ENCODE peak calls at places on chromosomes 11 and 22, in four cellular contexts. J, I, P and W are unnamed samples.

GRCh38 chr11:81647374-81647773 is 1086.3 kb downstream of the FAM181B start:
- DNase-seq in I (no peak), P (no peak), J (no peak), W (no peak)

GRCh38 chr11:269146-269890 is 8.9 kb upstream of the NLRP6 start:
- DNase-seq in P (no peak), I (no peak), J (no peak), W (no peak)

GRCh38 chr11:11272254-11272653 is 80.8 kb downstream of the CSNK2A3 start:
- DNase-seq in J (no peak), I (no peak), P (no peak), W (no peak)

GRCh38 chr22:30408388-30409101 is 11.7 kb downstream of the SEC14L2 start:
- DNase-seq in P (peak; percentile 18), I (no peak), J (peak; percentile 93), W (no peak)

GRCh38 chr22:37607010-37607911 is 1.4 kb upstream of the GGA1 start:
- DNase-seq in I (peak; percentile 62), P (peak; percentile 57), J (peak; percentile 86), W (peak; percentile 36)

GRCh38 chr22:21734540-21735197 is 925 bp downstream of the YPEL1 start:
- DNase-seq in I (no peak), J (no peak), P (no peak), W (no peak)

GRCh38 chr11:116215471-116216113 is 557.2 kb downstream of the BUD13 start:
- DNase-seq in I (no peak), J (no peak), P (no peak), W (no peak)

GRCh38 chr11:130214861-130215530 is 55.4 kb downstream of the ST14 start:
- DNase-seq in J (no peak), I (no peak), P (no peak), W (no peak)

GRCh38 chr11:75262436-75262835 is 21.9 kb downstream of the TPBGL start:
- DNase-seq in J (no peak), P (no peak), I (no peak), W (no peak)

GRCh38 chr11:85748455-85748891 is 62.5 kb downstream of the SYTL2 start:
- DNase-seq in J (no peak), P (no peak), I (no peak), W (no peak)

GRCh38 chr11:119460582-119460981 is 37.6 kb upstream of the THY1 start:
- DNase-seq in J (no peak), P (no peak), I (no peak), W (no peak)

GRCh38 chr11:119461250-119461963 is 38.4 kb upstream of the THY1 start:
- DNase-seq in J (peak; percentile 37), I (no peak), P (no peak), W (no peak)

GRCh38 chr11:119459293-119459976 is 36.5 kb upstream of the THY1 start:
- DNase-seq in J (no peak), I (no peak), P (no peak), W (no peak)

DNA sequence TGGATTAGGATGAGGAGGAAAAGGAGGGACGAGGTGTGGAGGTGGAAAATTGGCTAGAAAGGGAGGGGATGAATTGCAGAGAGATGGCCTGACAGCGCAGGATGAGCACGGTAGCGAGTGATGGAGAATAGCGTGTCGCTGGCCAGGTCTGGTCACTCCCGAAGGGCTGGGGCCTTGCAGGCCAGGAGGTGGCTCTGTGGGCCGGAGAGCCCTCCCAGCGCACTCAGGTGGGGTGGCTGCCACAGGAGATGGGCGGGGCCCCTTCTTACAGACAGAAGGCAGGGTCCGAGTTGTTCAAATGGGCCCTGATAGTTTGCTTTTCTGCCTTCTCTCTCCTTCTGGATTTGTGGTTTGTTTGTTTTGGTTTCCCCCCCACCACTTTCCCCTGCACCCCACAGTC is 37.2 kb upstream of the THY1 start:
- DNase-seq in P (no peak), I (no peak), J (no peak), W (no peak)
- TF ChIP-seq CTCF in P (no peak), I (no peak), J (no peak), W (no peak)

DNA sequence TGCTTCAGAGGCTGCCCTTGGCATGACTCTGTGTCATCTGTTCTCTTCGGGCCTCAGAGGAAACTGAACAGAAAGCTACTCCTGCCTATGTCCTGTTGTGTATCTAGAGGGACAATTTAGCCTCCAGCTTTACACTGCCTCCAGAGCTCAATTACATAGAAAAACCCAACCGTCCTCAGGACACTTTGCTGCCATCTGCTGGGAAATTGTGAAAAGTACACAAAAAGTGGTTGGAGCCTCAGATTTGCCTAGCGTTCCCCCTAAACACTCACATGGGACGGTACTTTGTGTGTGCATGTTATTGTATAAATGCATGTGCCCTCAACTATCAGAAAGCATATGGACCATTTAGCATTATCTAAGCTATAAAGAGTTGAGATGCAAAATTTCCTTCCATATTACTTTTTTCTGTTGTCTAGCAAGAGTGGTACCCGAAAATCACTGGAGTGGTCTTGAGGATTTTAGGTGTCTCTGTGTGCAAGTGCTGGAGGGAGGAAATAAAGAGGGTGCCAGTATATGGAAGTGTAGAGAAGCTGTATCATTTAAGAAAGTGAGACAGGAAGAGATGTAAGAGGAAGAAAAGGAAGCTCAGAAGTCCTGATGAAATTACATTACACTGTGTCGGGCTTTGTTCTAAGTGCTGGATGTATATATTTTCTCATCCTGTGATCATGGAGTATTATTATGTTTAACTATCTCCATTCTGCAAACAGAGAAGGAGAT is 8.7 kb upstream of the MS4A4E start:
- DNase-seq in P (no peak), I (no peak), J (peak; percentile 34), W (no peak)
- TF ChIP-seq CTCF in P (no peak), I (peak; percentile 41), J (peak; percentile 48), W (peak; percentile 36)

DNA sequence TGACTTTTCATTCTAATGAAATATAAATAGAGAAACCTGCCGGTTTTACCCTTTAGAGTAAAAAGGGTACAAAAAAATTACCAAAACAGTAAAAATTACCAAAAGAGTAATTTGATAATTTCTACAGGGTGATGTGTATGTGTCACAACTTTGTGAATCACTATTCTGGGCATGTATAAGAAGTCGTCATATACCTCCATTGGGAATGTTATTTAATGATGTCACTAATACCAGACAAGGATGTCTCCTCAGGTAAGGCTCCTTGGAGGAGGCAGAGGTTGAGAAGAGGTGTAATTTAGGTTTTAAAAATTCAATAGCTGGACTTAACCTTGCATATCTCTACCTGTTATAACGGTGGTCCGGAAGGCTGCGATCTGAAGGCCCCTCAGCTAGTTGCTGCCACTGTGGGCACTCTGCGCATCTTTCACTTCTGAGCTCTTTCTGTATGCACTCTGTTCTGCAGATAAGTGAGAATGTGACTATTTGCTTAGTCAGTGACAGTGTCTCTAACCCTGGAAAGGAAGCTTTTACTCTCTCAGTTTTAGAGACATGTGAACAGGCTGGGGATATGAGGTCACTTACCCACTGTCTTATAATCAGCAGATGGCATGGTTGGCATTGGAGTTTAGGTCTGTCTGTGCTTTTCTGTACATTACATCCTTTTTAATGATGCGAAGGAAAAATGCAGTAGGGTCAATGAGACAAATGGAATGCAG is 987 bp upstream of the NCR3LG1 start:
- DNase-seq in J (no peak), I (no peak), P (no peak), W (no peak)
- TF ChIP-seq CTCF in J (no peak), I (no peak), P (no peak), W (no peak)

GRCh38 chr11:35362571-35362980 is 56.8 kb downstream of the SLC1A2 start:
- DNase-seq in I (no peak), P (no peak), J (no peak), W (no peak)
- TF ChIP-seq CTCF in I (no peak), P (no peak), J (no peak), W (no peak)

DNA sequence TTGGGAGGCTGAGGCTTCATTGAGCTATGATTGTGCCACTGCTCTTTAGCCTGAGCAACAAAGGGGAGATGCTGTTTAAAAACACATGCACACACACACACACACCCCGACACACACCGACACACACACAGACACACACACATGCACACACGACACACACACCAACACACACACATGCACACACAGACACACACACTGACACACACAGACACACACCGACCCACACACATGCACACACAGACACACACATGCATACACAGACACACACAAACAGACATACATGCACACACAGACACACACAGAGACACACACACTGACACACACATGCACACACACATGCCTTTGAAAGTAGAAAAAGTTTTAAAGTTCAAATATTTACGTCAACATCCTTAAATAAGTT is 5.5 kb upstream of the LTO1 start:
- DNase-seq in I (no peak), P (no peak), J (no peak), W (no peak)
- TF ChIP-seq CTCF in I (no peak), P (no peak), J (no peak), W (no peak)

GRCh38 chr22:42026705-42027104 is 28.1 kb downstream of the WBP2NL start:
- DNase-seq in I (no peak), P (no peak), J (no peak), W (no peak)
- TF ChIP-seq CTCF in I (no peak), P (no peak), J (no peak), W (no peak)

DNA sequence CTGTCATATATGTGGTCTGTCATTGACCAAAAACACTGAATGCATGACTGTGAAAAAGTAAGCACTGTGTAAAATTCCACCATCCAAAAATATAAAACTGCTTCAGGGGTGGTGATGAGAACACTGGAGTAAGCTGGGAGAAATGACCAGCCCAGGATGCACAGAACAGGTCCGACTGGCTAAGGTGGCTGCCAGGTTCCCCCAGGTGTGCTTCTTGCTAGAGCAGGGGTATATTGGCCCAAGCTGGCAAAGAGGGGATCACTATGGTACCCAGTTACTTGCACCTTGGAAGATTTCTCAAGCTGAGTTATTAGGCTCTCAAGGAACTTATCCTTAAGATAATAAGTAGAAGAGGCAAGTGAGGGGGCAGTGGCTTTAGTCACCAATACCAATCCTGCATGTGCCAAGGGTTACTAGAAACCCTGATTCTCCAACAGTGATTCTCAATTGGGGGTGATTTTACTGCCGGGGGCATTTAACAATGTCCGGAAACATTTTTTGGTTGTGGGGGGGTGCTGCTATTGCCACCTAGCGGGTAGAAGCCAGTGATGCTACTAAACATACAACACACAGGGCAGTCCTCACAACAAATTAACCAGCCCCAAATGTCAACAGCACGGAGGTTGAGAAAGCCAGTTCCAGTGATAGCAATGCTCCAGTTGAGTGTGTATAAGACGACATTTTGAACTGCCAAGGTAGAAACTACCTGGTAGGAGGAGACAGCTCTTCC is 15.7 kb downstream of the SNU13 start:
- DNase-seq in J (no peak), P (no peak), I (no peak), W (no peak)
- TF ChIP-seq CTCF in J (peak; percentile 80), P (no peak), I (no peak), W (no peak)

GRCh38 chr11:65389294-65389980 is 3.0 kb downstream of the FRMD8 start:
- DNase-seq in P (no peak), J (no peak), I (no peak), W (no peak)

GRCh38 chr11:65390099-65390941 is 3.9 kb downstream of the FRMD8 start:
- DNase-seq in I (no peak), P (no peak), J (peak; percentile 30), W (no peak)

GRCh38 chr11:65392186-65392829 is 5.9 kb downstream of the FRMD8 start:
- DNase-seq in I (no peak), P (no peak), J (no peak), W (no peak)

GRCh38 chr11:65392899-65393298 is 6.5 kb downstream of the FRMD8 start:
- DNase-seq in P (no peak), J (no peak), I (no peak), W (no peak)

DNA sequence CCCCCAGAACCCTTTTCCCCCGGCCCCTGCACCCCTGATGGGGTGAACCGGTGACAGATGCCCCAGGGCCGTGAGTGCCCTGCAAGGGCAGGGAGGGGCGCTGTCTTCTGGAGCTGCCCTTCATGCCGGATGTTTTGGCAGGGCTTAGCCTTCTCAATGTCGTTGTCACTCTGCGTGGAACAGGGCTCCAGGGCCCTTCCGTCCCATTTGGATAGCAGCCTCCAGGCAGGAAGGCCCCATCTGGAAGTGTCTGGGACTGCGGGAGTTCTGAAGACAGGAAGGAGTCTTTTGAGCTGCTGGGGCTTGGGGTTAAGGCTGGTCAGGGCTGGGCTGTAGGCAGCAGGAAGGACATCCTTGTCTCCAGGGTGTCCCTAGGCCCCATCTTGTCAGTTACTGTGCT is 4.6 kb downstream of the FRMD8 start:
- DNase-seq in I (no peak), P (no peak), J (no peak), W (no peak)
- TF ChIP-seq CTCF in I (no peak), P (no peak), J (no peak), W (no peak)